ENCODE peak calls at places on chromosomes 13 and 19, in eight cellular contexts. A is mucosa of gallbladder; N is stimulated activated CD4-positive, alpha-beta T cell treated with anti-CD3 and anti-CD28 coated beads, Interleukin-4, amount 100 ng/mL, for 4 hours; W is left ventricle myocardium inferior; Z is AG08395; X is immature natural killer cell; C is mammary epithelial cell; O is ACHN. M is an unnamed sample.
A peak's percentile ranks its signal among the peaks of the same experiment; 100 is the strongest.

GRCh38 chr19:48554385-48555091 is 2.6 kb downstream of the SULT2B1 start:
- DNase-seq in A (peak; percentile 33), N (no peak), W (no peak), Z (no peak), X (no peak), C (no peak), O (peak; percentile 27), M (no peak)

GRCh38 chr13:50410921-50411712 is 395.9 kb downstream of the KCNRG start:
- DNase-seq in A (no peak), N (no peak), W (no peak), Z (peak; percentile 89), X (no peak), C (peak; percentile 89), O (peak; percentile 81), M (no peak)

GRCh38 chr13:99386495-99386894 is 79.3 kb upstream of the GPR183 start:
- DNase-seq in A (no peak), N (no peak), W (no peak), Z (no peak), X (no peak), C (no peak), O (no peak), M (no peak)

GRCh38 chr13:110206170-110206569 is 100.8 kb downstream of the COL4A1 start:
- DNase-seq in A (peak; percentile 42), N (no peak), W (no peak), Z (no peak), X (no peak), C (no peak), O (no peak), M (no peak)

GRCh38 chr19:17331254-17331558 is 3.4 kb downstream of the ANO8 start:
- DNase-seq in A (no peak), N (no peak), W (no peak), Z (no peak), X (no peak), C (no peak), O (no peak), M (no peak)

GRCh38 chr13:109914111-109914510 is 127.7 kb upstream of the IRS2 start:
- DNase-seq in A (no peak), N (no peak), W (no peak), Z (no peak), X (no peak), C (no peak), O (no peak), M (no peak)

GRCh38 chr19:13117772-13118423 is at the start of gene NACC1:
- DNase-seq in A (peak; percentile 89), N (peak; percentile 91), W (peak; percentile 91), Z (peak; percentile 98), X (peak; percentile 86), C (peak; percentile 85), O (peak; percentile 87), M (peak; percentile 79)

GRCh38 chr13:86581711-86582110 is 782.5 kb upstream of the SLITRK6 start:
- DNase-seq in A (no peak), N (no peak), W (no peak), Z (no peak), X (no peak), C (peak; percentile 25), O (peak; percentile 4), M (no peak)

GRCh38 chr13:87356314-87356713 is 314.9 kb upstream of the SLITRK5 start:
- DNase-seq in A (no peak), N (no peak), W (no peak), Z (no peak), X (no peak), C (no peak), O (no peak), M (peak; percentile 4)

GRCh38 chr13:40167327-40167726 is 499.1 kb downstream of the FOXO1 start:
- DNase-seq in A (no peak), N (no peak), W (no peak), Z (no peak), X (no peak), C (no peak), O (no peak), M (no peak)

GRCh38 chr19:10882108-10882457 is 10.7 kb downstream of the CARM1 start:
- DNase-seq in A (no peak), N (no peak), W (peak; percentile 48), Z (no peak), X (no peak), C (no peak), O (no peak), M (no peak)

GRCh38 chr19:661427-662196 is 1.4 kb downstream of the RNF126 start:
- DNase-seq in A (no peak), N (peak; percentile 61), W (no peak), Z (peak; percentile 46), X (peak; percentile 76), C (peak; percentile 46), O (no peak), M (no peak)

GRCh38 chr19:39362682-39363657 is 20.7 kb downstream of the SAMD4B start:
- DNase-seq in A (no peak), N (no peak), W (no peak), Z (peak; percentile 28), X (no peak), C (peak; percentile 71), O (peak; percentile 27), M (no peak)

GRCh38 chr19:5313307-5313706 is 27.3 kb downstream of the PTPRS start:
- DNase-seq in A (peak; percentile 26), N (no peak), W (no peak), Z (no peak), X (no peak), C (no peak), O (no peak), M (no peak)

GRCh38 chr13:62697702-62698101 is 1282.1 kb upstream of the PCDH20 start:
- DNase-seq in A (no peak), N (no peak), W (no peak), Z (no peak), X (no peak), C (no peak), O (no peak), M (no peak)

GRCh38 chr13:34654203-34654602 is 287.9 kb upstream of the NBEA start:
- DNase-seq in A (no peak), N (no peak), W (no peak), Z (peak; percentile 23), X (no peak), C (peak; percentile 17), O (no peak), M (no peak)

GRCh38 chr13:59230484-59231264 is 933.1 kb downstream of the DIAPH3 start:
- DNase-seq in A (no peak), N (no peak), W (no peak), Z (no peak), X (no peak), C (no peak), O (no peak), M (no peak)

GRCh38 chr13:72853000-72853399 is 71.1 kb downstream of the PIBF1 start:
- DNase-seq in A (no peak), N (no peak), W (no peak), Z (no peak), X (no peak), C (no peak), O (no peak), M (no peak)

M was measured in NCI-H460.